ENCODE peak calls at places on chromosome 12, in four cellular contexts. T is stimulated activated CD8-positive, alpha-beta memory T cell treated with anti-CD3 and anti-CD28 coated beads, Interleukin-2, amount 100 ng/mL, for 48 hours; I is Kasumi-1; Z is NCI-H226. P is an unnamed sample.

GRCh38 chr12:130132831-130133635 is 29.2 kb upstream of the FZD10 start:
- DNase-seq in T (no peak), I (no peak), Z (no peak), P (no peak)

GRCh38 chr12:114655934-114656697 is 27.9 kb downstream of the TBX3 start:
- DNase-seq in T (no peak), I (no peak), Z (peak), P (no peak)

GRCh38 chr12:66688836-66689439 is 10.1 kb upstream of the GRIP1 start:
- DNase-seq in T (no peak), I (peak), Z (peak), P (peak)

GRCh38 chr12:62123721-62124203 is 136.4 kb upstream of the USP15 start:
- DNase-seq in T (peak), I (peak), Z (peak), P (peak)

GRCh38 chr12:49675137-49675536 is 32.1 kb downstream of the FMNL3 start:
- DNase-seq in T (no peak), I (no peak), Z (no peak), P (no peak)

GRCh38 chr12:123085730-123086487 is 65.0 kb downstream of the PITPNM2 start:
- DNase-seq in T (no peak), I (no peak), Z (peak), P (no peak)

GRCh38 chr12:98838282-98838681 is 193.2 kb downstream of the APAF1 start:
- DNase-seq in T (no peak), I (no peak), Z (no peak), P (no peak)

GRCh38 chr12:54680374-54680773 is 32.2 kb upstream of the DCD start:
- DNase-seq in T (peak), I (peak), Z (no peak), P (peak)

GRCh38 chr12:107344035-107344808 is 250.9 kb upstream of the CRY1 start:
- DNase-seq in T (no peak), I (no peak), Z (peak), P (no peak)

GRCh38 chr12:94200069-94200468 is 51.7 kb downstream of the PLXNC1 start:
- DNase-seq in T (no peak), I (no peak), Z (no peak), P (no peak)

GRCh38 chr12:9647825-9648700 is 21.4 kb upstream of the CLEC2D start:
- DNase-seq in T (peak), I (peak), Z (peak), P (peak)

P was measured in GM12864.